ENCODE peak calls at places on chromosomes 3 and 15, in seven cellular contexts. One of them, this sample, is unnamed.

GRCh38 chr3:122947621-122948202 is 79.9 kb downstream of the SEMA5B start:
- DNase-seq in A549: peak; percentile 42
- DNase-seq in GM20000: no peak
- DNase-seq in HepG2: no peak
- DNase-seq in transverse colon: no peak
- DNase-seq in tibial artery: no peak
- DNase-seq in kidney epithelial cell: no peak
- DNase-seq in this sample: no peak

GRCh38 chr15:79467865-79468586 is 35.9 kb downstream of the MINAR1 start:
- DNase-seq in GM20000: no peak
- DNase-seq in HepG2: no peak
- DNase-seq in A549: no peak
- DNase-seq in tibial artery: no peak
- DNase-seq in kidney epithelial cell: no peak
- DNase-seq in transverse colon: no peak
- DNase-seq in this sample: no peak

GRCh38 chr15:68412218-68412617 is 19.7 kb downstream of the ITGA11 start:
- DNase-seq in tibial artery: peak; percentile 59
- DNase-seq in transverse colon: no peak
- DNase-seq in GM20000: no peak
- DNase-seq in A549: no peak
- DNase-seq in kidney epithelial cell: no peak
- DNase-seq in HepG2: no peak
- DNase-seq in this sample: no peak

GRCh38 chr3:10707984-10708868 is 107.8 kb upstream of the SLC6A11 start:
- DNase-seq in kidney epithelial cell: no peak
- DNase-seq in transverse colon: no peak
- DNase-seq in GM20000: peak; percentile 26
- DNase-seq in A549: no peak
- DNase-seq in HepG2: no peak
- DNase-seq in tibial artery: no peak
- DNase-seq in this sample: no peak

GRCh38 chr3:141940204-141940776 is 63.8 kb downstream of the ATP1B3 start:
- DNase-seq in A549: peak; percentile 48
- DNase-seq in transverse colon: peak; percentile 69
- DNase-seq in HepG2: no peak
- DNase-seq in tibial artery: peak; percentile 60
- DNase-seq in kidney epithelial cell: peak; percentile 52
- DNase-seq in GM20000: no peak
- DNase-seq in this sample: peak; percentile 67

GRCh38 chr15:74396445-74397238 is 29.2 kb upstream of the CYP11A1 start:
- DNase-seq in GM20000: peak; percentile 78
- DNase-seq in transverse colon: peak; percentile 46
- DNase-seq in kidney epithelial cell: peak; percentile 97
- DNase-seq in HepG2: peak; percentile 84
- DNase-seq in tibial artery: no peak
- DNase-seq in A549: peak; percentile 69
- DNase-seq in this sample: peak; percentile 91

GRCh38 chr3:166829896-166830295 is 550.2 kb downstream of the ZBBX start:
- DNase-seq in GM20000: no peak
- DNase-seq in HepG2: peak; percentile 94
- DNase-seq in kidney epithelial cell: no peak
- DNase-seq in transverse colon: no peak
- DNase-seq in tibial artery: no peak
- DNase-seq in A549: peak; percentile 44
- DNase-seq in this sample: no peak

GRCh38 chr3:82103241-82103640 is 341.8 kb upstream of the GBE1 start:
- DNase-seq in kidney epithelial cell: no peak
- DNase-seq in GM20000: no peak
- DNase-seq in HepG2: peak; percentile 19
- DNase-seq in transverse colon: no peak
- DNase-seq in tibial artery: no peak
- DNase-seq in A549: peak; percentile 6
- DNase-seq in this sample: no peak

GRCh38 chr3:42345811-42346210 is 64.6 kb downstream of the LYZL4 start:
- DNase-seq in GM20000: no peak
- DNase-seq in HepG2: no peak
- DNase-seq in kidney epithelial cell: no peak
- DNase-seq in A549: no peak
- DNase-seq in tibial artery: no peak
- DNase-seq in transverse colon: no peak
- DNase-seq in this sample: no peak

GRCh38 chr15:50774450-50774849 is 8.9 kb upstream of the SPPL2A start:
- DNase-seq in tibial artery: no peak
- DNase-seq in GM20000: no peak
- DNase-seq in transverse colon: no peak
- DNase-seq in HepG2: no peak
- DNase-seq in kidney epithelial cell: no peak
- DNase-seq in A549: peak; percentile 49
- DNase-seq in this sample: peak; percentile 25

GRCh38 chr3:16334909-16335308 is 69.9 kb downstream of the OXNAD1 start:
- DNase-seq in tibial artery: no peak
- DNase-seq in HepG2: no peak
- DNase-seq in transverse colon: no peak
- DNase-seq in A549: no peak
- DNase-seq in kidney epithelial cell: no peak
- DNase-seq in GM20000: no peak
- DNase-seq in this sample: no peak

GRCh38 chr3:126287536-126288181 is 69.5 kb downstream of the KLF15 start:
- DNase-seq in transverse colon: peak; percentile 53
- DNase-seq in HepG2: peak; percentile 41
- DNase-seq in A549: no peak
- DNase-seq in kidney epithelial cell: peak; percentile 35
- DNase-seq in tibial artery: peak; percentile 90
- DNase-seq in GM20000: no peak
- DNase-seq in this sample: no peak

GRCh38 chr15:100713163-100713867 is 110.9 kb downstream of the ASB7 start:
- DNase-seq in transverse colon: peak; percentile 45
- DNase-seq in kidney epithelial cell: peak; percentile 79
- DNase-seq in HepG2: peak; percentile 72
- DNase-seq in A549: peak; percentile 90
- DNase-seq in GM20000: no peak
- DNase-seq in tibial artery: peak; percentile 51
- DNase-seq in this sample: no peak

GRCh38 chr15:86751116-86751515 is 671.4 kb downstream of the AGBL1 start:
- DNase-seq in GM20000: no peak
- DNase-seq in transverse colon: no peak
- DNase-seq in kidney epithelial cell: no peak
- DNase-seq in tibial artery: no peak
- DNase-seq in HepG2: no peak
- DNase-seq in A549: no peak
- DNase-seq in this sample: no peak

GRCh38 chr15:59596640-59597039 is 14.9 kb upstream of the GCNT3 start:
- DNase-seq in HepG2: no peak
- DNase-seq in transverse colon: no peak
- DNase-seq in A549: no peak
- DNase-seq in GM20000: no peak
- DNase-seq in tibial artery: no peak
- DNase-seq in kidney epithelial cell: no peak
- DNase-seq in this sample: no peak

GRCh38 chr3:142976621-142977398 is 13.3 kb upstream of the PAQR9 start:
- DNase-seq in A549: peak; percentile 96
- DNase-seq in tibial artery: peak; percentile 84
- DNase-seq in transverse colon: peak; percentile 26
- DNase-seq in GM20000: no peak
- DNase-seq in kidney epithelial cell: peak; percentile 93
- DNase-seq in HepG2: peak; percentile 76
- DNase-seq in this sample: no peak

GRCh38 chr15:83538682-83539081 is 91.5 kb downstream of the SH3GL3 start:
- DNase-seq in transverse colon: no peak
- DNase-seq in tibial artery: no peak
- DNase-seq in GM20000: no peak
- DNase-seq in A549: no peak
- DNase-seq in kidney epithelial cell: no peak
- DNase-seq in HepG2: no peak
- DNase-seq in this sample: no peak

GRCh38 chr3:15052335-15053242 is 12.5 kb downstream of the MRPS25 start:
- DNase-seq in transverse colon: no peak
- DNase-seq in kidney epithelial cell: no peak
- DNase-seq in tibial artery: no peak
- DNase-seq in A549: no peak
- DNase-seq in GM20000: no peak
- DNase-seq in HepG2: no peak
- DNase-seq in this sample: no peak

GRCh38 chr3:15050405-15051092 is 14.6 kb downstream of the MRPS25 start:
- DNase-seq in HepG2: no peak
- DNase-seq in transverse colon: peak; percentile 19
- DNase-seq in tibial artery: no peak
- DNase-seq in A549: no peak
- DNase-seq in kidney epithelial cell: no peak
- DNase-seq in GM20000: peak; percentile 78
- DNase-seq in this sample: no peak

GRCh38 chr3:15049584-15049983 is 15.5 kb downstream of the MRPS25 start:
- DNase-seq in A549: no peak
- DNase-seq in GM20000: no peak
- DNase-seq in HepG2: no peak
- DNase-seq in transverse colon: no peak
- DNase-seq in kidney epithelial cell: no peak
- DNase-seq in tibial artery: no peak
- DNase-seq in this sample: no peak

GRCh38 chr3:15053541-15053940 is 11.6 kb downstream of the MRPS25 start:
- DNase-seq in GM20000: no peak
- DNase-seq in A549: no peak
- DNase-seq in tibial artery: no peak
- DNase-seq in kidney epithelial cell: no peak
- DNase-seq in HepG2: no peak
- DNase-seq in transverse colon: no peak
- DNase-seq in this sample: no peak

GRCh38 chr3:15051531-15051930 is 13.6 kb downstream of the MRPS25 start:
- DNase-seq in tibial artery: no peak
- DNase-seq in GM20000: peak; percentile 75
- DNase-seq in HepG2: peak; percentile 62
- DNase-seq in kidney epithelial cell: no peak
- DNase-seq in transverse colon: peak; percentile 37
- DNase-seq in A549: peak; percentile 60
- DNase-seq in this sample: peak; percentile 69
- TF ChIP-seq CTCF in tibial artery: no peak
- TF ChIP-seq CTCF in GM20000: peak; percentile 57
- TF ChIP-seq CTCF in HepG2: peak; percentile 75
- TF ChIP-seq CTCF in kidney epithelial cell: peak; percentile 55
- TF ChIP-seq CTCF in transverse colon: peak; percentile 39
- TF ChIP-seq CTCF in A549: peak; percentile 42
- TF ChIP-seq CTCF in this sample: peak; percentile 65

DNA sequence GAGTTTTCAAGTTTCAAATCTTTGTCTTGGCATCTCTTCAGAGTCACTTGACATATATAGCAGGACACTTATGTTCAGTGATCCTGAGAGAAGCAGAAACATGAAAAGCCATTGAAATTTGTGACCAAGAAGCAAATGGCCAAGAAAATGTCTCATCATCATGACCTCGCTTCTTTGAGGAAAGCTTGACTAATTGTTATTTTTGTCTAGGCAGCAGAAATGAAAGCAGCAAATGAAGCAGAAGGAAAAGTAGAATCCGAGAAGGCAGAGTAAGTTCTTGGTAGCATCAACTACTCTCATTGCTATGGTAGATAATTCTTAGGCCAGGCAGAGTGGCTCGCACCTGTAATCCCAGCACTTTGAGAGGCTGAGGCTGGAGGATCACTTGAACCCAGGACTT is 127.7 kb upstream of the CHRM5 start:
- DNase-seq in tibial artery: no peak
- DNase-seq in A549: no peak
- DNase-seq in transverse colon: no peak
- DNase-seq in HepG2: no peak
- DNase-seq in GM20000: no peak
- DNase-seq in kidney epithelial cell: no peak
- DNase-seq in this sample: no peak
- TF ChIP-seq CTCF in tibial artery: no peak
- TF ChIP-seq CTCF in A549: no peak
- TF ChIP-seq CTCF in transverse colon: no peak
- TF ChIP-seq CTCF in HepG2: no peak
- TF ChIP-seq CTCF in GM20000: no peak
- TF ChIP-seq CTCF in kidney epithelial cell: no peak
- TF ChIP-seq CTCF in this sample: no peak

DNA sequence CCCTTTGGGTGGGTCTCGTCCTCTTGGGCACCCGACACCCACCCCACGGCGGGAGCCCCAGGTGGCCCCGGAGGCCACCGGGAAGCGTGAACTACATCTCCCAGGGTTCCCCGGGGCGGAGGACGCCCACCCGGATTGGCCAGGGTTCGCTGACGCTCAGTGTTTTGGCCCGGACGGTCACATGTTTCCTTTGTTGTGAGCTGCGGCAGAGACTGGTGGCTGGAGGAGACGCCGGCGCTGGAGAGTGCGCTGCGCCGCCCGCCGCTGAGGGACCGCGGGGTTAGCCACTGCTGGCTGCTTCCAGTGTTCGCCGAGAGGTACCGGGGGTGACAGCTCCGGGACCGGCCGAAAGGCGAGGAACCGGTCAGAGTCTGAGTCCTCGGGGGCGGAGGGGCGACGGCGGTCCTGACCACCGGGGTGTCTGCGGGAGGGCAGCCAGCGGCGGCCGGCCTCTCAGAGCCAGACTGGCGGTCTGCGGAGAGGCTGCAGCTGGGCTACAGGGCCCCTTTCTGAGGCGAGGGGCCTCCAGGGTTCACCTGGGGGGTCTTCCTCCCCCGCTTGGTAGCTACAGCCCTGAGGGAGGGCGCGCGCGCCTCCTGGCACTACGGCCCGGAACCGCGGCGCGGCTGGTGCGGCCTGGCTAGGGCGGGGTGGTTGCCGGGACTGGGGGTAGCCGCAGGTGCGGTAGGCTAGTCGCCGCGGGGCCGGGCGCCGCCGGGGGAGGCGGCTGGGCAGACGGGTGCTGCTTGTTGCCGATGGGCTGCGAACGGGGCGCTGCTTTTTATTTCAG is at the start of gene KLHL24:
- DNase-seq in tibial artery: peak; percentile 97
- DNase-seq in GM20000: peak; percentile 91
- DNase-seq in A549: peak; percentile 86
- DNase-seq in transverse colon: peak; percentile 95
- DNase-seq in HepG2: peak; percentile 89
- DNase-seq in kidney epithelial cell: peak; percentile 69
- DNase-seq in this sample: peak; percentile 95
- TF ChIP-seq CTCF in tibial artery: peak; percentile 7
- TF ChIP-seq CTCF in GM20000: no peak
- TF ChIP-seq CTCF in A549: no peak
- TF ChIP-seq CTCF in transverse colon: peak; percentile 20
- TF ChIP-seq CTCF in HepG2: no peak
- TF ChIP-seq CTCF in kidney epithelial cell: no peak
- TF ChIP-seq CTCF in this sample: no peak

GRCh38 chr3:182905623-182906022 is 74.7 kb downstream of the DCUN1D1 start:
- DNase-seq in HepG2: peak; percentile 12
- DNase-seq in transverse colon: no peak
- DNase-seq in GM20000: no peak
- DNase-seq in kidney epithelial cell: no peak
- DNase-seq in tibial artery: no peak
- DNase-seq in A549: no peak
- DNase-seq in this sample: no peak

GRCh38 chr3:182908471-182908870 is 71.9 kb downstream of the DCUN1D1 start:
- DNase-seq in kidney epithelial cell: no peak
- DNase-seq in transverse colon: no peak
- DNase-seq in GM20000: no peak
- DNase-seq in HepG2: no peak
- DNase-seq in tibial artery: no peak
- DNase-seq in A549: no peak
- DNase-seq in this sample: no peak

GRCh38 chr3:182906036-182906435 is 74.3 kb downstream of the DCUN1D1 start:
- DNase-seq in GM20000: no peak
- DNase-seq in HepG2: no peak
- DNase-seq in tibial artery: no peak
- DNase-seq in kidney epithelial cell: no peak
- DNase-seq in A549: no peak
- DNase-seq in transverse colon: no peak
- DNase-seq in this sample: no peak

GRCh38 chr3:182902236-182902635 is 78.1 kb downstream of the DCUN1D1 start:
- DNase-seq in GM20000: no peak
- DNase-seq in HepG2: no peak
- DNase-seq in transverse colon: no peak
- DNase-seq in tibial artery: no peak
- DNase-seq in A549: no peak
- DNase-seq in kidney epithelial cell: no peak
- DNase-seq in this sample: no peak

GRCh38 chr3:182904164-182904563 is 76.2 kb downstream of the DCUN1D1 start:
- DNase-seq in transverse colon: no peak
- DNase-seq in HepG2: no peak
- DNase-seq in kidney epithelial cell: no peak
- DNase-seq in A549: no peak
- DNase-seq in tibial artery: no peak
- DNase-seq in GM20000: no peak
- DNase-seq in this sample: no peak
- TF ChIP-seq CTCF in transverse colon: no peak
- TF ChIP-seq CTCF in HepG2: no peak
- TF ChIP-seq CTCF in kidney epithelial cell: no peak
- TF ChIP-seq CTCF in A549: no peak
- TF ChIP-seq CTCF in tibial artery: no peak
- TF ChIP-seq CTCF in GM20000: no peak
- TF ChIP-seq CTCF in this sample: no peak